ENCODE peak calls at places on chromosomes 3 and 15, in ten cellular contexts. S, M, X, R, J, U, E, I, T and A are unnamed samples.

GRCh38 chr15:48563944-48564343 is 81.6 kb downstream of the FBN1 start:
- DNase-seq in S (no peak), M (no peak), X (no peak), R (no peak), J (no peak), U (no peak), E (no peak), I (no peak), T (no peak), A (no peak)

GRCh38 chr15:94253742-94254141 is 22.4 kb downstream of the MCTP2 start:
- DNase-seq in S (no peak), M (no peak), X (no peak), R (no peak), J (no peak), U (no peak), E (no peak), I (no peak), T (no peak), A (no peak)

GRCh38 chr3:122310361-122310760 is 14.7 kb upstream of the CSTA start:
- DNase-seq in S (no peak), M (peak), X (no peak), R (no peak), J (no peak), U (no peak), E (no peak), I (no peak), T (no peak), A (no peak)

GRCh38 chr15:69869881-69870465 is 227.7 kb downstream of the TLE3 start:
- DNase-seq in S (no peak), M (no peak), X (no peak), R (no peak), J (no peak), U (no peak), E (no peak), I (no peak), T (no peak), A (no peak)

GRCh38 chr15:73683624-73684536 is at the start of gene CD276:
- DNase-seq in S (no peak), M (peak), X (peak), R (peak), J (no peak), U (peak), E (peak), I (peak), T (peak), A (peak)

GRCh38 chr15:48644498-48644826 is 1.0 kb downstream of the FBN1 start:
- DNase-seq in S (no peak), M (peak), X (peak), R (no peak), J (no peak), U (no peak), E (peak), I (no peak), T (no peak), A (no peak)

GRCh38 chr3:42541079-42541478 is 38.6 kb downstream of the VIPR1 start:
- DNase-seq in S (no peak), M (no peak), X (no peak), R (no peak), J (no peak), U (no peak), E (no peak), I (no peak), T (no peak), A (no peak)

GRCh38 chr3:86655096-86655495 is 335.9 kb downstream of the VGLL3 start:
- DNase-seq in S (no peak), M (no peak), X (no peak), R (no peak), J (no peak), U (no peak), E (no peak), I (no peak), T (no peak), A (no peak)

GRCh38 chr3:63961891-63962290 is 49.7 kb upstream of the SCAANT1 start:
- DNase-seq in S (no peak), M (peak), X (peak), R (no peak), J (no peak), U (no peak), E (peak), I (no peak), T (peak), A (no peak)

GRCh38 chr15:83928392-83928734 is 274.4 kb downstream of the ADAMTSL3 start:
- DNase-seq in S (no peak), M (no peak), X (no peak), R (no peak), J (no peak), U (no peak), E (no peak), I (no peak), T (no peak), A (no peak)

GRCh38 chr3:65867463-65868210 is 171.1 kb downstream of the MAGI1 start:
- DNase-seq in S (no peak), M (no peak), X (no peak), R (no peak), J (no peak), U (no peak), E (no peak), I (no peak), T (no peak), A (no peak)

GRCh38 chr3:27585429-27585828 is 101.2 kb upstream of the SLC4A7 start:
- DNase-seq in S (no peak), M (peak), X (no peak), R (no peak), J (no peak), U (no peak), E (no peak), I (no peak), T (no peak), A (no peak)

GRCh38 chr3:64571982-64572381 is 115.8 kb downstream of the ADAMTS9 start:
- DNase-seq in S (no peak), M (no peak), X (no peak), R (no peak), J (no peak), U (no peak), E (peak), I (no peak), T (no peak), A (no peak)

GRCh38 chr15:69160976-69161877 is 792 bp downstream of the GLCE start:
- DNase-seq in S (no peak), M (peak), X (peak), R (peak), J (peak), U (peak), E (peak), I (no peak), T (peak), A (peak)

GRCh38 chr3:12132881-12133280 is 25.8 kb downstream of the TIMP4 start:
- DNase-seq in S (no peak), M (no peak), X (no peak), R (no peak), J (no peak), U (no peak), E (no peak), I (no peak), T (peak), A (no peak)

GRCh38 chr15:77596821-77597803 is 35.6 kb downstream of the LINGO1 start:
- DNase-seq in S (no peak), M (no peak), X (no peak), R (no peak), J (no peak), U (no peak), E (no peak), I (no peak), T (no peak), A (no peak)

GRCh38 chr3:124768812-124769211 is 38.6 kb downstream of the UMPS start:
- DNase-seq in S (no peak), M (peak), X (peak), R (no peak), J (no peak), U (peak), E (no peak), I (no peak), T (no peak), A (no peak)

GRCh38 chr3:169146866-169147245 is 516.7 kb downstream of the MECOM start:
- DNase-seq in S (no peak), M (no peak), X (peak), R (peak), J (no peak), U (no peak), E (no peak), I (no peak), T (no peak), A (no peak)

GRCh38 chr3:177357352-177358084 is 160.2 kb upstream of the TBL1XR1 start:
- DNase-seq in S (no peak), M (peak), X (peak), R (peak), J (no peak), U (no peak), E (no peak), I (peak), T (no peak), A (peak)

GRCh38 chr3:61443886-61444285 is 117.5 kb upstream of the PTPRG start:
- DNase-seq in S (no peak), M (no peak), X (no peak), R (no peak), J (no peak), U (no peak), E (no peak), I (no peak), T (no peak), A (no peak)

GRCh38 chr3:110576962-110577361 is 494.7 kb upstream of the NECTIN3 start:
- DNase-seq in S (peak), M (peak), X (peak), R (peak), J (no peak), U (no peak), E (no peak), I (no peak), T (no peak), A (peak)

GRCh38 chr3:182241777-182242556 is 530.2 kb downstream of the SOX2 start:
- DNase-seq in S (no peak), M (no peak), X (no peak), R (no peak), J (no peak), U (peak), E (peak), I (no peak), T (peak), A (peak)